ENCODE peak calls at places on chromosomes 16 and 17, in six cellular contexts. Y is AG08396, I is occipital lobe, F is GM23338, C is NCI-H2081, H is kidney tubule cell. N is an unnamed sample.

GRCh38 chr16:2493608-2494007 is 18.7 kb downstream of the TBC1D24 start:
- DNase-seq in Y (no peak), I (no peak), F (no peak), C (no peak), H (no peak), N (no peak)

GRCh38 chr16:65429504-65430149 is 307.8 kb upstream of the CDH11 start:
- DNase-seq in Y (no peak), I (no peak), F (peak; percentile 31), C (no peak), H (no peak), N (no peak)

GRCh38 chr16:75537795-75538194 is 1.9 kb upstream of the CHST5 start:
- DNase-seq in Y (no peak), I (no peak), F (no peak), C (no peak), H (no peak), N (no peak)

GRCh38 chr17:19284005-19284959 is 47.1 kb downstream of the EPN2 start:
- DNase-seq in Y (no peak), I (no peak), F (no peak), C (no peak), H (no peak), N (no peak)

GRCh38 chr16:9870962-9871361 is 311.3 kb downstream of the GRIN2A start:
- DNase-seq in Y (no peak), I (no peak), F (no peak), C (no peak), H (peak; percentile 1), N (no peak)

GRCh38 chr16:81558444-81559175 is 114.0 kb downstream of the CMIP start:
- DNase-seq in Y (no peak), I (no peak), F (peak; percentile 61), C (no peak), H (peak; percentile 43), N (no peak)

GRCh38 chr17:83133302-83134121 is 54.1 kb downstream of the METRNL start:
- DNase-seq in Y (no peak), I (no peak), F (no peak), C (no peak), H (no peak), N (no peak)

GRCh38 chr16:86051376-86052114 is 152.6 kb downstream of the IRF8 start:
- DNase-seq in Y (no peak), I (no peak), F (no peak), C (no peak), H (no peak), N (no peak)

GRCh38 chr17:4492762-4493561 is 5.7 kb upstream of the SPNS2 start:
- DNase-seq in Y (no peak), I (no peak), F (peak; percentile 96), C (no peak), H (peak; percentile 97), N (no peak)

GRCh38 chr17:64320613-64321553 is 57.8 kb upstream of the TEX2 start:
- DNase-seq in Y (peak; percentile 80), I (peak; percentile 16), F (peak; percentile 93), C (peak; percentile 78), H (peak; percentile 75), N (peak; percentile 89)

GRCh38 chr16:87507351-87508069 is 14.7 kb upstream of the ZCCHC14 start:
- DNase-seq in Y (no peak), I (no peak), F (no peak), C (no peak), H (peak; percentile 60), N (no peak)

GRCh38 chr17:19629449-19629848 is 19.1 kb upstream of the ALDH3A2 start:
- DNase-seq in Y (no peak), I (no peak), F (no peak), C (no peak), H (no peak), N (no peak)

GRCh38 chr16:11212819-11213196 is 43.2 kb downstream of the SOCS1 start:
- DNase-seq in Y (no peak), I (no peak), F (no peak), C (no peak), H (no peak), N (no peak)

GRCh38 chr17:68733241-68734176 is 132.3 kb upstream of the FAM20A start:
- DNase-seq in Y (no peak), I (no peak), F (peak; percentile 33), C (no peak), H (peak; percentile 69), N (no peak)

GRCh38 chr17:35448214-35448898 is at the start of gene SLFN13:
- DNase-seq in Y (peak; percentile 31), I (no peak), F (peak; percentile 97), C (no peak), H (peak; percentile 88), N (peak; percentile 13)

GRCh38 chr16:83974475-83974874 is 6.4 kb downstream of the NECAB2 start:
- DNase-seq in Y (no peak), I (no peak), F (no peak), C (no peak), H (no peak), N (no peak)

GRCh38 chr17:45983614-45984310 is 15.3 kb upstream of the STH start:
- DNase-seq in Y (no peak), I (no peak), F (no peak), C (no peak), H (no peak), N (no peak)

GRCh38 chr16:13014516-13014915 is 113.1 kb downstream of the SHISA9 start:
- DNase-seq in Y (no peak), I (no peak), F (peak; percentile 85), C (no peak), H (peak; percentile 88), N (no peak)

GRCh38 chr16:81633147-81633619 is 145.9 kb upstream of the PLCG2 start:
- DNase-seq in Y (no peak), I (no peak), F (peak; percentile 76), C (no peak), H (peak; percentile 38), N (no peak)